ENCODE peak calls at places on chromosomes 16 and 17, in eight cellular contexts. S is left ventricle myocardium superior; L is AG10803; B is activated T-helper 1 cell treated with anti-CD3 and anti-CD28 coated beads, Interleukin-2, amount 50 U/mL, for 16 hours; J is NCI-H1930; U is cardiac muscle cell; W is cardiac septum; H is bronchial epithelial cell. T is an unnamed sample.

GRCh38 chr17:44916781-44917241 is 1.5 kb upstream of the GFAP start:
- DNase-seq in S (peak; percentile 88), L (peak; percentile 79), B (no peak), J (no peak), U (no peak), W (no peak), H (peak; percentile 33), T (peak; percentile 73)

GRCh38 chr16:50185005-50185505 is 31.9 kb downstream of the TENT4B start:
- DNase-seq in S (no peak), L (peak; percentile 81), B (no peak), J (no peak), U (no peak), W (no peak), H (no peak), T (no peak)

GRCh38 chr17:38746893-38747384 is 1.2 kb downstream of the PCGF2 start:
- DNase-seq in S (no peak), L (no peak), B (no peak), J (no peak), U (no peak), W (no peak), H (no peak), T (no peak)

GRCh38 chr17:75273968-75274708 is 3.1 kb upstream of the MIF4GD start:
- DNase-seq in S (no peak), L (peak; percentile 75), B (no peak), J (no peak), U (no peak), W (no peak), H (peak; percentile 71), T (no peak)

GRCh38 chr16:86679490-86679889 is 101.1 kb downstream of the FOXL1 start:
- DNase-seq in S (no peak), L (no peak), B (no peak), J (no peak), U (no peak), W (no peak), H (no peak), T (no peak)

GRCh38 chr17:39769974-39770587 is 32.3 kb downstream of the GRB7 start:
- DNase-seq in S (no peak), L (no peak), B (no peak), J (peak; percentile 42), U (no peak), W (no peak), H (peak; percentile 99), T (no peak)

GRCh38 chr16:19876501-19877059 is 8.1 kb downstream of the GPRC5B start:
- DNase-seq in S (no peak), L (no peak), B (no peak), J (no peak), U (no peak), W (no peak), H (no peak), T (no peak)

GRCh38 chr16:57693539-57693938 is 1.1 kb upstream of the DRC7 start:
- DNase-seq in S (no peak), L (no peak), B (no peak), J (no peak), U (no peak), W (no peak), H (no peak), T (no peak)

GRCh38 chr16:88334517-88335149 is 48.1 kb upstream of the ZNF469 start:
- DNase-seq in S (no peak), L (no peak), B (no peak), J (no peak), U (no peak), W (no peak), H (no peak), T (no peak)

GRCh38 chr16:3242709-3243108 is 7.8 kb upstream of the ZNF200 start:
- DNase-seq in S (no peak), L (no peak), B (no peak), J (no peak), U (no peak), W (no peak), H (peak; percentile 40), T (no peak)

GRCh38 chr16:47136101-47136820 is 7.5 kb downstream of the NETO2 start:
- DNase-seq in S (no peak), L (no peak), B (no peak), J (no peak), U (no peak), W (no peak), H (peak; percentile 88), T (no peak)

GRCh38 chr16:899678-900060 is 71.1 kb downstream of the LMF1 start:
- DNase-seq in S (peak; percentile 17), L (no peak), B (no peak), J (no peak), U (no peak), W (no peak), H (no peak), T (no peak)

GRCh38 chr17:7222093-7222971 is 2.6 kb downstream of the ACADVL start:
- DNase-seq in S (no peak), L (no peak), B (no peak), J (no peak), U (no peak), W (no peak), H (no peak), T (no peak)

GRCh38 chr17:75664099-75664549 is 2.8 kb downstream of the RECQL5 start:
- DNase-seq in S (no peak), L (no peak), B (no peak), J (no peak), U (no peak), W (no peak), H (no peak), T (no peak)

GRCh38 chr16:23823475-23824407 is 12.0 kb upstream of the PRKCB start:
- DNase-seq in S (no peak), L (no peak), B (no peak), J (no peak), U (no peak), W (no peak), H (no peak), T (no peak)

GRCh38 chr17:10805911-10806310 is 2.0 kb upstream of the TMEM238L start:
- DNase-seq in S (no peak), L (no peak), B (no peak), J (no peak), U (no peak), W (no peak), H (no peak), T (no peak)

GRCh38 chr17:7440823-7441174 is 1.5 kb downstream of the FGF11 start:
- DNase-seq in S (peak; percentile 77), L (no peak), B (no peak), J (no peak), U (no peak), W (no peak), H (peak; percentile 25), T (no peak)

GRCh38 chr17:58235821-58236220 is 2.6 kb upstream of the LPO start:
- DNase-seq in S (no peak), L (no peak), B (no peak), J (no peak), U (no peak), W (no peak), H (no peak), T (no peak)

GRCh38 chr16:66895697-66895995 is 15.3 kb downstream of the PDP2 start:
- DNase-seq in S (peak; percentile 14), L (no peak), B (no peak), J (no peak), U (no peak), W (no peak), H (no peak), T (no peak)

GRCh38 chr17:48259710-48260291 is 152.2 kb downstream of the SNX11 start:
- DNase-seq in S (no peak), L (peak; percentile 43), B (no peak), J (no peak), U (peak; percentile 32), W (no peak), H (peak; percentile 51), T (no peak)

GRCh38 chr17:42163113-42163512 is 8.3 kb upstream of the RAB5C start:
- DNase-seq in S (no peak), L (no peak), B (no peak), J (no peak), U (no peak), W (no peak), H (no peak), T (no peak)

GRCh38 chr17:17376362-17376761 is 73.2 kb downstream of the NT5M start:
- DNase-seq in S (peak; percentile 42), L (peak; percentile 89), B (no peak), J (no peak), U (peak; percentile 52), W (no peak), H (peak; percentile 32), T (no peak)

GRCh38 chr16:89117975-89118289 is 24.3 kb downstream of the ACSF3 start:
- DNase-seq in S (peak; percentile 18), L (no peak), B (no peak), J (no peak), U (no peak), W (no peak), H (no peak), T (no peak)

T was measured in anterior cingulate cortex.